ENCODE peak calls at places on chromosomes 12 and 14, in seven cellular contexts. Z is H1, D is upper lobe of left lung, G is transverse colon, E is A549, M is stomach, F is tibial nerve. U is an unnamed sample.

GRCh38 chr14:58078068-58078467 is 73.9 kb downstream of the ARMH4 start:
- DNase-seq in M (no peak), E (no peak), D (no peak), Z (no peak), G (no peak), F (no peak), U (no peak)

GRCh38 chr12:57743769-57744168 is 1.1 kb upstream of the TSPAN31 start:
- DNase-seq in G (no peak), E (no peak), M (no peak), F (no peak), Z (no peak), D (no peak), U (no peak)

GRCh38 chr14:65239143-65239672 is 136.9 kb upstream of the MAX start:
- DNase-seq in F (no peak), E (no peak), G (peak), Z (no peak), M (no peak), D (no peak), U (no peak)

GRCh38 chr14:35628989-35629388 is 95.0 kb downstream of the INSM2 start:
- DNase-seq in F (no peak), G (no peak), D (no peak), M (no peak), E (no peak), Z (no peak), U (no peak)

GRCh38 chr14:66959437-66960050 is 229.7 kb upstream of the GARIN2 start:
- DNase-seq in M (no peak), G (no peak), Z (no peak), F (no peak), E (no peak), D (no peak), U (no peak)

GRCh38 chr12:52147367-52147972 is 44.3 kb downstream of the KRT80 start:
- DNase-seq in G (peak), E (peak), D (peak), F (peak), M (peak), Z (no peak), U (peak)

GRCh38 chr12:42854208-42854607 is 264.7 kb upstream of the PRICKLE1 start:
- DNase-seq in G (no peak), F (no peak), E (no peak), Z (no peak), M (no peak), D (no peak), U (no peak)

GRCh38 chr14:76467843-76468242 is 91.9 kb downstream of the ESRRB start:
- DNase-seq in M (no peak), F (no peak), E (no peak), Z (no peak), G (no peak), D (no peak), U (no peak)

GRCh38 chr12:68749443-68749842 is 3.5 kb downstream of the SLC35E3 start:
- DNase-seq in M (no peak), Z (no peak), D (no peak), F (no peak), E (no peak), G (no peak), U (no peak)

GRCh38 chr14:38238332-38238731 is 17.6 kb downstream of the CLEC14A start:
- DNase-seq in F (no peak), Z (no peak), D (no peak), E (no peak), G (no peak), M (no peak), U (no peak)

GRCh38 chr12:12979151-12979550 is 20.9 kb downstream of the HEBP1 start:
- DNase-seq in M (no peak), E (no peak), F (no peak), G (no peak), D (no peak), Z (no peak), U (no peak)

GRCh38 chr12:67630373-67631088 is 18.0 kb upstream of the DYRK2 start:
- DNase-seq in E (no peak), Z (peak), M (peak), D (peak), F (no peak), G (peak), U (no peak)

GRCh38 chr14:91509878-91510170 is 286 bp downstream of the PPP4R3A start:
- DNase-seq in G (no peak), D (no peak), M (no peak), Z (no peak), F (no peak), E (no peak), U (no peak)

GRCh38 chr14:68977137-68977740 is 1.9 kb downstream of the ACTN1 start:
- DNase-seq in M (no peak), E (no peak), F (no peak), G (no peak), D (peak), Z (no peak), U (no peak)

DNA sequence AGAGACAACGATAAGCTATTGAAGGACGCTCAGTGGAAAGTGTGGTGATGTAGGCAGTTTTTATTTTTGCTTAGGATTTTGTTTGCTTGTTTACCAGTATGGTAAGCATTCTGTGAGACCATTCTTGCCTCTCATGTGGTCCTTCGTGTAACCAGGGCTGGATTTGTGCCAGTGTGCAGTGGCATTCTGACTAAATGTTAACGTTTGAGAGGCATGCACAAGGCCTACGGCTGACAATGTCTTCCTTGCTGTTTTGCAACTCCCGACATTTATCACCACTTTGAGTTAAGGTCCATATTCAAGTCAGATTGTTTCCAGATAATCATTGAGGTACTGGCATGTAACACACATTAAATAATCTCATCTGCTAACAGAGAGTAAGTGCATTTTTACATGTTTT is 102.3 kb upstream of the BCAT1 start:
- DNase-seq in F (no peak), G (no peak), Z (no peak), D (no peak), M (no peak), E (no peak), U (no peak)
- TF ChIP-seq CTCF in F (no peak), G (no peak), Z (no peak), D (no peak), M (no peak), E (no peak), U (no peak)

GRCh38 chr12:71663561-71664410 is at the start of the genes THAP2 and ZFC3H1:
- DNase-seq in M (peak), D (peak), G (peak), E (peak), Z (peak), F (peak), U (peak)
- TF ChIP-seq POLR2A in M (no peak), D (no peak), G (peak), E (peak), Z (peak), F (peak), U (peak)

DNA sequence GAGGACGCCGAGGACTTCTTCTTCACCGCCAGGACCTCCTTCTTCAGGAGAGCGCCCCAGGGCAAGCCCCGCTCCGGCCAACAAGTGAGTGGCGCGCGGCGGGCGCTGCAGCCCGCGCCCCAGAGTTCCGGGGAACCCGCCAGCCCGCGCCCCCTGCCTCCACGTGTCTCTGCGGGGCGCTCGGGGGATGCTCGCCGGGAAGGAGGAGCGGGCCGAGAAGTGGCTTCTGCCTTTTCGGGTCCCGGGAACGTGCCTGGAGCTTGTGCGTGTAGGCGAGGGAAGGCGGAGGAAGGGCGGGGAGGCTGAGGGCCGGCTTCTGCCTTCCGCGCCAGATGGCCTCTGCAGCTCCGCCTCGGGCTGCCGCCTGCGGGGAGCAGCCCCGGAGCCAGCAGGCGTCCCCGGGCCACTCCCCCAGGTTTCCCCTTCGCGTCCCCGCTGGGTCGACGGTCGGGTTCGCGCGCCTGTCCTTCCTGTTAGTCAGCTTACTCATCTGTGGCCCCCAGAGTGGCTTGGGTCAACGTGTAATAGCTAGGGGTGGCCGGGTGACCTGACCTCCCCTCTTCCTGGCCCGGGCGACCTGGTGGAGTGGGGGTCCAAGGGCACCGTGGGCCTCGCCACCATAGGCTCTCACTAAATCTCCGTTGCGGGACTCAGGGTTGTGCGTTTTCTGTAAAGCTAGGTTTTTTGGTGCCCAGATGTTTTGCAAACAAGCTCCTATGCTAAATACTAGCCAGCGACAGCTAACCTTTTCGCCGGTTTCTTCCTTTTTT is 550 bp downstream of the RASSF3 start:
- DNase-seq in G (peak), D (peak), M (peak), Z (no peak), F (peak), E (peak), U (peak)
- TF ChIP-seq EP300 in G (no peak), D (no peak), M (no peak), Z (no peak), F (no peak), E (no peak), U (no peak)

DNA sequence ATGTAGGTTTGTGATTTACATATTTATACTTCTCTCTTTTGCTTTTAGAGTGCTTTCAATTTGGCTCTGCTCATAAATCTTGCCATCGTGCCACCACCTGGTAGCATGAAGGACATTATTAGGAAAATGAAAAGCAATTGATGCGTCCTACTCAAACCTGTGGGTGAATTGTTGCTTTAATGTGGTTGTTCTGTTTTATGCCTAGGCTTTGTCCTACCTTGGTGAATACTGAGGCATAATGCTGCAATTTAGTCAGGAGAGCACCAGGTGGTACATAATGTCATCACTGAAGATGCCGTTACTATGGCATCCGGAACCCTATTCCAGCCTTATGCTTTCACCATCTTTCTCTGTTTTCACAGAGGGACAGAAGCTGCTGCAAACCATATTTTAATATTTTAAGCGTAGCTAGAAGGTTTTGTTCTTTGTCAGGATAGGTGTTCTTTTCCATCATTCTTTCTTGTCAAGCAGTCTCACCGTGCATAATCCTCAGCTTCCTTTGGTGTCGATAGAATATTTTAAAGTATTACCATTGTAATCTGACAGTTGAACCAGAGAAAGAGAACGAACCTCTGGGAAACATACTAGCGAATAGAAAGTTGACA is 68.5 kb upstream of the PKP2 start:
- DNase-seq in M (no peak), Z (no peak), D (no peak), E (no peak), F (no peak), G (no peak), U (no peak)
- TF ChIP-seq CTCF in M (no peak), Z (no peak), D (no peak), E (no peak), F (no peak), G (no peak), U (no peak)

GRCh38 chr14:55103005-55103640 is 25.9 kb upstream of the LGALS3 start:
- DNase-seq in M (peak), F (peak), D (peak), E (peak), Z (peak), G (peak), U (peak)
- TF ChIP-seq POLR2A in M (no peak), F (no peak), D (no peak), E (peak), Z (peak), G (peak), U (no peak)